ENCODE peak calls at places on chromosomes 13 and 19, in eight cellular contexts. E, V, D, W, X, P, Z and N are unnamed samples.

GRCh38 chr19:44623080-44623479 is 9.7 kb downstream of the IGSF23 start:
- DNase-seq in E (no peak), V (no peak), D (no peak), W (no peak), X (peak), P (peak), Z (no peak), N (no peak)

GRCh38 chr13:45473627-45474026 is 8.9 kb downstream of the COG3 start:
- DNase-seq in E (no peak), V (no peak), D (no peak), W (no peak), X (no peak), P (no peak), Z (no peak), N (peak)

GRCh38 chr13:34931572-34931971 is 10.5 kb upstream of the NBEA start:
- DNase-seq in E (no peak), V (no peak), D (no peak), W (no peak), X (no peak), P (peak), Z (no peak), N (no peak)

GRCh38 chr13:42970824-42971669 is 21.0 kb downstream of the EPSTI1 start:
- DNase-seq in E (no peak), V (peak), D (peak), W (peak), X (peak), P (peak), Z (peak), N (peak)

GRCh38 chr19:38975214-38975860 is at the start of gene FBXO17:
- DNase-seq in E (peak), V (peak), D (peak), W (peak), X (peak), P (peak), Z (no peak), N (peak)

GRCh38 chr19:5130371-5131030 is 161.6 kb downstream of the KDM4B start:
- DNase-seq in E (no peak), V (no peak), D (no peak), W (no peak), X (no peak), P (no peak), Z (peak), N (peak)

GRCh38 chr13:65505941-65506340 is 1724.2 kb downstream of the PCDH9 start:
- DNase-seq in E (no peak), V (no peak), D (no peak), W (no peak), X (no peak), P (no peak), Z (no peak), N (no peak)

GRCh38 chr19:38134538-38135149 is 89.4 kb downstream of the DPF1 start:
- DNase-seq in E (no peak), V (peak), D (peak), W (peak), X (peak), P (peak), Z (no peak), N (peak)

GRCh38 chr13:19674898-19675297 is 41.4 kb downstream of the MPHOSPH8 start:
- DNase-seq in E (no peak), V (no peak), D (no peak), W (no peak), X (no peak), P (no peak), Z (no peak), N (no peak)

GRCh38 chr19:50562329-50562728 is 5.9 kb downstream of the LRRC4B start:
- DNase-seq in E (no peak), V (no peak), D (no peak), W (no peak), X (no peak), P (no peak), Z (no peak), N (no peak)

GRCh38 chr13:91771229-91771628 is 372.8 kb downstream of the GPC5 start:
- DNase-seq in E (no peak), V (no peak), D (no peak), W (no peak), X (no peak), P (no peak), Z (no peak), N (no peak)

GRCh38 chr19:29006057-29006735 is 206.8 kb downstream of the UQCRFS1 start:
- DNase-seq in E (no peak), V (no peak), D (no peak), W (no peak), X (no peak), P (no peak), Z (no peak), N (no peak)

GRCh38 chr19:58538257-58539168 is 5.4 kb upstream of the TRIM28 start:
- DNase-seq in E (no peak), V (peak), D (peak), W (no peak), X (no peak), P (peak), Z (no peak), N (no peak)

GRCh38 chr19:20153281-20153680 is 13.7 kb upstream of the ZNF486 start:
- DNase-seq in E (no peak), V (no peak), D (no peak), W (no peak), X (no peak), P (no peak), Z (no peak), N (no peak)

GRCh38 chr13:80235131-80235530 is 105.8 kb downstream of the SPRY2 start:
- DNase-seq in E (no peak), V (no peak), D (no peak), W (peak), X (peak), P (no peak), Z (no peak), N (no peak)

GRCh38 chr13:98368019-98368418 is 190.9 kb upstream of the RNF113B start:
- DNase-seq in E (no peak), V (no peak), D (no peak), W (peak), X (peak), P (no peak), Z (no peak), N (no peak)

GRCh38 chr13:49615844-49616687 is 12.2 kb upstream of the ARL11 start:
- DNase-seq in E (no peak), V (no peak), D (no peak), W (no peak), X (no peak), P (no peak), Z (no peak), N (no peak)

GRCh38 chr13:67061750-67062149 is 168.4 kb downstream of the PCDH9 start:
- DNase-seq in E (no peak), V (no peak), D (no peak), W (peak), X (no peak), P (peak), Z (no peak), N (no peak)

GRCh38 chr19:45547965-45548609 is 36.5 kb downstream of the OPA3 start:
- DNase-seq in E (no peak), V (no peak), D (peak), W (peak), X (peak), P (peak), Z (no peak), N (no peak)

GRCh38 chr19:8255426-8256125 is 46.4 kb downstream of the CERS4 start:
- DNase-seq in E (no peak), V (no peak), D (no peak), W (no peak), X (no peak), P (no peak), Z (no peak), N (no peak)

GRCh38 chr19:21020298-21021227 is at the start of gene ZNF430:
- DNase-seq in E (peak), V (peak), D (peak), W (peak), X (peak), P (peak), Z (peak), N (peak)

GRCh38 chr13:36675213-36675536 is 1.4 kb downstream of the SERTM1 start:
- DNase-seq in E (no peak), V (no peak), D (no peak), W (no peak), X (no peak), P (no peak), Z (no peak), N (no peak)

GRCh38 chr13:33328691-33329090 is 43.1 kb upstream of the STARD13 start:
- DNase-seq in E (no peak), V (no peak), D (no peak), W (no peak), X (no peak), P (peak), Z (no peak), N (no peak)

GRCh38 chr19:38634757-38635482 is 12.5 kb upstream of the ACTN4 start:
- DNase-seq in E (peak), V (peak), D (peak), W (peak), X (peak), P (peak), Z (peak), N (peak)

GRCh38 chr13:35345992-35346391 is 130.5 kb downstream of the MAB21L1 start:
- DNase-seq in E (no peak), V (no peak), D (no peak), W (no peak), X (no peak), P (no peak), Z (no peak), N (no peak)

GRCh38 chr19:35528218-35529038 is at the start of gene SBSN:
- DNase-seq in E (no peak), V (no peak), D (no peak), W (peak), X (no peak), P (peak), Z (no peak), N (no peak)

GRCh38 chr13:40190656-40191100 is 475.8 kb downstream of the FOXO1 start:
- DNase-seq in E (peak), V (no peak), D (no peak), W (peak), X (peak), P (peak), Z (peak), N (no peak)

GRCh38 chr19:38234615-38235014 is 10.6 kb upstream of the DPF1 start:
- DNase-seq in E (no peak), V (no peak), D (no peak), W (no peak), X (no peak), P (no peak), Z (no peak), N (no peak)

GRCh38 chr13:93180376-93180966 is 46.1 kb upstream of the GPC6 start:
- DNase-seq in E (no peak), V (no peak), D (no peak), W (peak), X (peak), P (peak), Z (no peak), N (no peak)

GRCh38 chr19:41707871-41708371 is 505 bp upstream of the CEACAM5 start:
- DNase-seq in E (no peak), V (peak), D (no peak), W (no peak), X (no peak), P (no peak), Z (no peak), N (no peak)

DNA sequence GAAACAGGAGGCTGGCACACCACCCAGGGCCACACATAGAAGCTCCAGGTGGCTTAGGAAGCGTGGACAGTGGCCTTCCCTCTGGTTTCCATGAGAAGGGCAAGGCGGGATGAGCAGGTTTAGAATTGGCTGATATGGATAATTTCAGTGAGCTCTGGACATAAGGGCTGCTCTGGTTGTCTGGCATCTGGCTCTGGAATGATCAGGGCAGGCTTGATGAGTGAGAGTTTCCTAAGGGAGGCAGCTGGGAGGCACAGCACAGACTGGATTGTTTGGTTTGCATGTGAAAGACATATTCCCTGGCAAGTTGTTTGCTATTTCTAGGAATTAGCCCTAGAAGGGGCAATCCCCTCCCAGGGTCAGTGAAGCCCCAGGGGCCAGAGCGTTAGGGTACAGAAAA is 129.5 kb downstream of the ATP8A2 start:
- DNase-seq in E (no peak), V (no peak), D (no peak), W (no peak), X (no peak), P (no peak), Z (no peak), N (no peak)
- TF ChIP-seq CTCF in E (no peak), V (no peak), D (no peak), W (no peak), X (no peak), P (no peak), Z (no peak), N (no peak)

GRCh38 chr13:23810842-23811241 is 78.4 kb downstream of the MIPEP start:
- DNase-seq in E (no peak), V (peak), D (no peak), W (no peak), X (no peak), P (no peak), Z (no peak), N (peak)
- TF ChIP-seq CTCF in E (no peak), V (no peak), D (no peak), W (peak), X (peak), P (no peak), Z (no peak), N (peak)

GRCh38 chr19:18161691-18162039 is 8.7 kb downstream of the PIK3R2 start:
- DNase-seq in E (no peak), V (no peak), D (no peak), W (no peak), X (no peak), P (no peak), Z (no peak), N (no peak)
- TF ChIP-seq CTCF in E (no peak), V (no peak), D (no peak), W (no peak), X (no peak), P (no peak), Z (peak), N (no peak)

GRCh38 chr19:53504903-53505302 is 33.0 kb upstream of the ZNF331 start:
- DNase-seq in E (no peak), V (no peak), D (no peak), W (peak), X (no peak), P (peak), Z (no peak), N (no peak)
- TF ChIP-seq CTCF in E (no peak), V (no peak), D (no peak), W (no peak), X (no peak), P (no peak), Z (no peak), N (no peak)

GRCh38 chr13:44048326-44048725 is 168.6 kb downstream of the LACC1 start:
- DNase-seq in E (no peak), V (no peak), D (no peak), W (peak), X (no peak), P (peak), Z (no peak), N (no peak)
- TF ChIP-seq CTCF in E (no peak), V (no peak), D (no peak), W (peak), X (no peak), P (peak), Z (no peak), N (no peak)

DNA sequence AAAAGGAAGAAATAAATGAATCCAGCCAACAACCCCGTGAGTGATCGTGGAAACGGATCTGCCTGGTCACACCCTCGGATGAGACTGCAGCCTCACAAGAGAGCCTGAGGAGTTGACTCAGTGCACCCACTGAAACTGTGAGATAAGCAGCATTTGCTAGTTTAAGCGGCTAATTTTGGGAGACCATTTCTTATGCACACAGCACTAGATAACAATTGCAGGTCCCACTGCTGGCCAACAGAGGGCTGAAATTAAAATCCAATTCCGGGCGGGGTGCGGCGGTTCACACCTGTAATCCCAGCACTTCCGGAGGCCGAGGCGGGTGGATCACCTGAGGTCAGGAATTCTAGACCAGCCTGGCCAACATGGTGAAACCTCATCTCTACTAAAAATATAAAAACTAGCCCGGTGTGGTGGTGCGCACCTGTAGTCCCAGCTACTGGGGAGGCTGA is 3.6 kb downstream of the UQCR11 start:
- DNase-seq in E (no peak), V (no peak), D (no peak), W (no peak), X (no peak), P (no peak), Z (no peak), N (no peak)
- TF ChIP-seq CTCF in E (no peak), V (no peak), D (no peak), W (peak), X (peak), P (peak), Z (no peak), N (no peak)